ENCODE peak calls at places on chromosomes 7 and 10, in eight cellular contexts. N is kidney glomerular epithelial cell, O is hypothalamus, F is GF-D8, M is WTC11, T is T-helper 1 cell, Z is activated T-helper 1 cell treated with Interleukin-2 at 50 U/mL for 16 hours, W is substantia nigra. P is an unnamed sample.

GRCh38 chr7:134174797-134175261 is 47.7 kb downstream of the LRGUK start:
- DNase-seq in N (peak), F (peak), Z (no peak), T (no peak), W (no peak), O (no peak), M (no peak), P (no peak)

GRCh38 chr7:154795437-154795836 is 207.5 kb downstream of the PAXIP1 start:
- DNase-seq in F (no peak), T (no peak), W (peak), O (peak), N (no peak), M (no peak), Z (no peak), P (no peak)

GRCh38 chr7:435518-436366 is 83.9 kb downstream of the PDGFA start:
- DNase-seq in W (no peak), O (no peak), N (peak), M (no peak), Z (no peak), F (no peak), T (no peak), P (no peak)

GRCh38 chr10:64265961-64266360 is 744.8 kb downstream of the REEP3 start:
- DNase-seq in F (no peak), O (no peak), N (no peak), T (no peak), W (no peak), M (no peak), Z (no peak), P (no peak)

GRCh38 chr10:101690461-101690860 is 4.5 kb downstream of the FBXW4 start:
- DNase-seq in O (no peak), T (no peak), Z (no peak), N (no peak), F (no peak), W (no peak), M (no peak), P (no peak)

GRCh38 chr7:37196631-37197030 is 252.0 kb downstream of the ELMO1 start:
- DNase-seq in F (no peak), W (no peak), Z (no peak), N (no peak), O (no peak), T (no peak), M (no peak), P (no peak)

GRCh38 chr10:89426230-89426868 is 12.0 kb downstream of the IFIT5 start:
- DNase-seq in N (peak), M (no peak), O (no peak), T (no peak), F (no peak), W (no peak), Z (no peak), P (no peak)

GRCh38 chr10:29470355-29470705 is 164.4 kb downstream of the SVIL start:
- DNase-seq in W (no peak), O (no peak), F (no peak), N (no peak), T (no peak), M (peak), Z (no peak), P (no peak)

GRCh38 chr7:151752816-151753600 is 123.9 kb downstream of the PRKAG2 start:
- DNase-seq in W (no peak), T (no peak), M (no peak), O (no peak), N (no peak), Z (no peak), F (no peak), P (no peak)

GRCh38 chr7:26645126-26645525 is 219.3 kb downstream of the SKAP2 start:
- DNase-seq in M (no peak), Z (no peak), W (no peak), F (no peak), N (no peak), T (no peak), O (no peak), P (no peak)

GRCh38 chr10:97961979-97962378 is 68.4 kb downstream of the CRTAC1 start:
- DNase-seq in Z (no peak), W (no peak), O (no peak), T (no peak), M (no peak), F (no peak), N (no peak), P (no peak)

GRCh38 chr7:95327356-95327755 is 3.0 kb upstream of the PON1 start:
- DNase-seq in M (no peak), T (no peak), Z (no peak), W (no peak), N (no peak), O (no peak), F (no peak), P (no peak)

GRCh38 chr7:70915067-70915466 is 216.9 kb upstream of the GALNT17 start:
- DNase-seq in W (no peak), N (no peak), M (no peak), Z (no peak), T (no peak), O (no peak), F (no peak), P (no peak)

GRCh38 chr10:104642311-104643022 is 1.4 kb downstream of the SORCS3 start:
- DNase-seq in O (peak), T (no peak), Z (no peak), W (peak), N (peak), M (peak), F (no peak), P (peak)

GRCh38 chr10:57657164-57657765 is 610.4 kb downstream of the IPMK start:
- DNase-seq in M (peak), W (peak), Z (no peak), N (peak), O (peak), T (no peak), F (no peak), P (peak)

GRCh38 chr10:86252051-86252450 is 114.5 kb downstream of the GRID1 start:
- DNase-seq in T (no peak), N (no peak), W (no peak), F (no peak), Z (no peak), M (no peak), O (no peak), P (no peak)

GRCh38 chr10:129075936-129076335 is 391.1 kb upstream of the MGMT start:
- DNase-seq in O (no peak), M (no peak), Z (no peak), W (no peak), N (no peak), F (no peak), T (no peak), P (no peak)

GRCh38 chr7:23894891-23895569 is 185.0 kb downstream of the STK31 start:
- DNase-seq in O (no peak), N (no peak), Z (no peak), M (no peak), W (no peak), T (no peak), F (no peak), P (no peak)

GRCh38 chr10:34495938-34496337 is 319.2 kb downstream of the PARD3 start:
- DNase-seq in W (no peak), T (no peak), O (no peak), N (no peak), Z (no peak), M (no peak), F (no peak), P (no peak)

GRCh38 chr10:122084286-122085041 is 95.5 kb downstream of the TACC2 start:
- DNase-seq in F (no peak), Z (no peak), M (no peak), N (no peak), T (no peak), O (no peak), W (no peak), P (no peak)

GRCh38 chr7:47584128-47584865 is 2.4 kb upstream of the TNS3 start:
- DNase-seq in W (no peak), Z (no peak), T (no peak), F (no peak), O (no peak), N (no peak), M (no peak), P (no peak)

GRCh38 chr7:107579881-107580715 is at the start of gene BCAP29:
- DNase-seq in O (peak), Z (peak), W (peak), M (peak), F (peak), T (peak), N (peak), P (peak)

GRCh38 chr10:67520924-67521520 is 175.0 kb downstream of the CTNNA3 start:
- DNase-seq in F (no peak), O (peak), Z (no peak), T (no peak), N (peak), W (peak), M (no peak), P (no peak)

GRCh38 chr10:61166065-61166464 is 222.1 kb upstream of the RHOBTB1 start:
- DNase-seq in O (no peak), T (no peak), N (no peak), W (no peak), F (no peak), M (no peak), Z (no peak), P (no peak)

GRCh38 chr10:129047001-129047400 is 420.0 kb upstream of the MGMT start:
- DNase-seq in T (no peak), F (no peak), O (no peak), N (peak), W (no peak), Z (no peak), M (no peak), P (no peak)

GRCh38 chr10:55793024-55793423 is 568.0 kb downstream of the ZWINT start:
- DNase-seq in F (no peak), T (no peak), Z (no peak), M (no peak), W (no peak), N (peak), O (no peak), P (no peak)

GRCh38 chr10:55024718-55025117 is 223.7 kb upstream of the PCDH15 start:
- DNase-seq in F (no peak), W (peak), T (no peak), O (no peak), Z (no peak), N (no peak), M (no peak), P (no peak)

GRCh38 chr7:124724516-124725192 is 40.9 kb downstream of the GPR37 start:
- DNase-seq in Z (no peak), O (no peak), N (no peak), T (no peak), F (no peak), W (peak), M (no peak), P (no peak)

GRCh38 chr7:12945901-12946300 is 258.5 kb downstream of the ARL4A start:
- DNase-seq in O (no peak), N (no peak), W (no peak), F (no peak), Z (no peak), T (no peak), M (no peak), P (no peak)

GRCh38 chr7:98826811-98827231 is 43.0 kb downstream of the TMEM130 start:
- DNase-seq in T (no peak), F (no peak), W (peak), Z (no peak), M (peak), O (peak), N (no peak), P (no peak)

GRCh38 chr10:60872451-60872850 is 71.5 kb downstream of the RHOBTB1 start:
- DNase-seq in T (no peak), N (no peak), O (no peak), F (no peak), W (no peak), Z (no peak), M (no peak), P (no peak)

GRCh38 chr7:561631-562393 is 42.2 kb upstream of the PDGFA start:
- DNase-seq in T (no peak), W (no peak), M (no peak), O (no peak), F (no peak), Z (no peak), N (peak), P (no peak)

GRCh38 chr7:64838691-64839090 is 44.5 kb downstream of the ZNF138 start:
- DNase-seq in M (no peak), T (no peak), F (no peak), O (no peak), W (no peak), Z (no peak), N (no peak), P (no peak)

GRCh38 chr10:93849605-93850004 is 44.2 kb upstream of the SLC35G1 start:
- DNase-seq in W (no peak), Z (no peak), T (no peak), M (peak), O (no peak), F (no peak), N (no peak), P (no peak)

GRCh38 chr10:93245772-93246171 is 172.1 kb downstream of the CYP26A1 start:
- DNase-seq in W (no peak), Z (no peak), N (no peak), O (no peak), M (no peak), F (no peak), T (no peak), P (no peak)

GRCh38 chr10:126392469-126392868 is 4.2 kb upstream of the ADAM12 start:
- DNase-seq in T (no peak), M (no peak), F (no peak), Z (no peak), O (no peak), W (no peak), N (no peak), P (no peak)

GRCh38 chr7:132490474-132490873 is 85.8 kb downstream of the PLXNA4 start:
- DNase-seq in O (no peak), F (no peak), N (no peak), M (no peak), T (no peak), Z (no peak), W (no peak), P (no peak)

GRCh38 chr10:114394531-114394930 is 9.8 kb downstream of the AFAP1L2 start:
- DNase-seq in M (no peak), F (no peak), Z (no peak), O (no peak), N (no peak), T (no peak), W (no peak), P (no peak)